ENCODE peak calls at places on chromosomes 5 and 9, in seven cellular contexts. W is C1 segment of cervical spinal cord, Y is choroid plexus epithelial cell, M is pons, I is cerebellum, K is neural progenitor cell, V is aorta. X is an unnamed sample.

GRCh38 chr5:140293091-140293996 is 9.6 kb downstream of the PFDN1 start:
- DNase-seq in V (no peak), K (no peak), I (no peak), W (no peak), M (peak; percentile 59), Y (peak; percentile 67), X (no peak)

GRCh38 chr5:10673407-10673806 is 87.6 kb downstream of the DAP start:
- DNase-seq in I (no peak), W (no peak), Y (no peak), V (no peak), K (no peak), M (no peak), X (no peak)

GRCh38 chr9:95097279-95097678 is 220.2 kb downstream of the FANCC start:
- DNase-seq in I (no peak), W (no peak), Y (no peak), M (no peak), V (peak; percentile 34), K (no peak), X (no peak)

GRCh38 chr9:133256686-133257091 is 18.3 kb downstream of the ABO start:
- DNase-seq in M (no peak), V (no peak), I (no peak), Y (no peak), W (no peak), K (no peak), X (no peak)

GRCh38 chr9:1200847-1201251 is 150.7 kb downstream of the DMRT2 start:
- DNase-seq in M (no peak), K (no peak), I (no peak), W (no peak), Y (no peak), V (no peak), X (no peak)

GRCh38 chr5:180607861-180608571 is 16.7 kb upstream of the SCGB3A1 start:
- DNase-seq in K (no peak), I (no peak), W (no peak), Y (no peak), V (peak; percentile 9), M (no peak), X (no peak)

GRCh38 chr5:110194191-110194590 is 504.5 kb downstream of the MAN2A1 start:
- DNase-seq in I (no peak), M (no peak), K (no peak), W (no peak), V (no peak), Y (no peak), X (no peak)

GRCh38 chr5:153480401-153480800 is 10.1 kb upstream of the GRIA1 start:
- DNase-seq in V (no peak), W (no peak), M (no peak), Y (peak; percentile 2), K (no peak), I (no peak), X (no peak)

GRCh38 chr9:38084556-38084880 is 15.5 kb upstream of the SHB start:
- DNase-seq in I (no peak), W (no peak), V (peak; percentile 80), Y (no peak), M (peak; percentile 60), K (peak; percentile 72), X (no peak)

GRCh38 chr9:95317119-95317892 is at the start of gene FANCC:
- DNase-seq in Y (peak; percentile 84), M (peak; percentile 76), I (peak; percentile 93), W (peak; percentile 86), K (peak; percentile 99), V (peak; percentile 95), X (peak; percentile 97)

GRCh38 chr5:133554279-133554678 is 58.1 kb downstream of the FSTL4 start:
- DNase-seq in K (no peak), W (no peak), M (no peak), V (no peak), Y (no peak), I (no peak), X (no peak)

GRCh38 chr9:135726138-135726853 is 24.3 kb downstream of the KCNT1 start:
- DNase-seq in I (no peak), Y (no peak), V (no peak), W (no peak), K (no peak), M (no peak), X (no peak)

GRCh38 chr9:23779220-23779619 is 46.8 kb downstream of the ELAVL2 start:
- DNase-seq in Y (no peak), V (no peak), K (peak; percentile 57), M (no peak), I (no peak), W (no peak), X (peak; percentile 13)

GRCh38 chr9:137602661-137603060 is 2.8 kb upstream of the ARRDC1 start:
- DNase-seq in Y (peak; percentile 40), K (peak; percentile 48), V (no peak), W (no peak), I (no peak), M (peak; percentile 48), X (no peak)

GRCh38 chr9:82903503-82903902 is 159.4 kb downstream of the RASEF start:
- DNase-seq in M (no peak), W (no peak), K (no peak), V (no peak), Y (no peak), I (no peak), X (peak; percentile 13)

GRCh38 chr5:93476211-93476851 is 104.7 kb downstream of the NR2F1-AS1 start:
- DNase-seq in K (no peak), M (no peak), W (no peak), Y (peak; percentile 40), I (no peak), V (no peak), X (no peak)

GRCh38 chr9:69120380-69121154 is 53.5 kb upstream of the TJP2 start:
- DNase-seq in W (peak; percentile 33), V (no peak), Y (peak; percentile 23), I (no peak), M (no peak), K (peak; percentile 59), X (peak; percentile 88)

GRCh38 chr5:27130587-27130986 is 92.2 kb upstream of the CDH9 start:
- DNase-seq in V (no peak), Y (no peak), I (no peak), K (no peak), W (no peak), M (no peak), X (no peak)

GRCh38 chr5:116626272-116626723 is 51.7 kb upstream of the SEMA6A start:
- DNase-seq in V (peak; percentile 70), Y (peak; percentile 90), W (peak; percentile 72), M (peak; percentile 90), I (peak; percentile 68), K (peak; percentile 53), X (no peak)

GRCh38 chr9:132873403-132873802 is 4.7 kb downstream of the AK8 start:
- DNase-seq in V (no peak), Y (no peak), M (no peak), K (no peak), I (no peak), W (no peak), X (no peak)

GRCh38 chr5:51033215-51033614 is 350.0 kb upstream of the ISL1 start:
- DNase-seq in Y (no peak), W (no peak), M (no peak), V (no peak), I (peak; percentile 21), K (no peak), X (peak; percentile 14)

GRCh38 chr9:98383758-98384157 is 128.3 kb upstream of the TBC1D2 start:
- DNase-seq in M (no peak), K (peak; percentile 48), W (no peak), I (no peak), V (no peak), Y (peak; percentile 35), X (no peak)

GRCh38 chr5:87650284-87650683 is 237.6 kb upstream of the CCNH start:
- DNase-seq in I (no peak), Y (no peak), M (no peak), K (no peak), V (no peak), W (no peak), X (no peak)

GRCh38 chr9:129280236-129281231 is 102.5 kb upstream of the IER5L start:
- DNase-seq in I (peak; percentile 60), V (no peak), Y (no peak), K (no peak), M (peak; percentile 7), W (peak; percentile 50), X (no peak)

GRCh38 chr9:38284039-38284767 is 108.3 kb upstream of the ALDH1B1 start:
- DNase-seq in V (no peak), K (no peak), Y (no peak), M (no peak), W (no peak), I (no peak), X (peak; percentile 36)

GRCh38 chr9:104923289-104923688 is 4.7 kb downstream of the ABCA1 start:
- DNase-seq in Y (peak; percentile 95), K (no peak), W (no peak), V (no peak), I (no peak), M (no peak), X (no peak)

GRCh38 chr5:45399041-45399440 is 297.1 kb downstream of the HCN1 start:
- DNase-seq in Y (peak; percentile 35), I (peak; percentile 64), W (no peak), V (no peak), K (peak; percentile 35), M (no peak), X (peak; percentile 7)

GRCh38 chr5:135535820-135536801 is at the start of gene NEUROG1:
- DNase-seq in M (no peak), Y (no peak), W (no peak), V (no peak), K (peak; percentile 96), I (no peak), X (peak; percentile 93)